ENCODE peak calls at places on chromosomes 4 and X, in six cellular contexts. V is H9, U is mesendoderm, P is mesenchymal stem cell, Z is H1, Y is IMR-90. Q is an unnamed sample.

GRCh38 chr4:65861993-65862392 is 191.7 kb upstream of the EPHA5 start:
- DNase-seq in P (no peak), Z (no peak), Y (no peak), U (no peak), V (no peak), Q (no peak)

GRCh38 chr4:15598644-15599043 is 56.5 kb downstream of the FBXL5 start:
- DNase-seq in U (no peak), Z (no peak), Y (peak), P (peak), V (no peak), Q (no peak)

GRCh38 chr4:136818811-136819210 is 713.5 kb downstream of the PCDH18 start:
- DNase-seq in Y (peak), P (peak), Z (no peak), V (no peak), U (no peak), Q (no peak)

GRCh38 chrX:46601283-46601682 is 27.7 kb downstream of the CHST7 start:
- DNase-seq in Y (peak), P (no peak), Z (no peak), V (no peak), U (no peak), Q (no peak)

GRCh38 chrX:39065051-39065871 is 264.0 kb downstream of the MID1IP1 start:
- DNase-seq in V (peak), P (no peak), Z (peak), Y (no peak), U (peak), Q (peak)

GRCh38 chr4:140372607-140373327 is 679 bp upstream of the SCOC start:
- DNase-seq in Y (peak), U (no peak), P (peak), V (no peak), Z (no peak), Q (no peak)

GRCh38 chr4:3532714-3533336 is 603 bp upstream of the LRPAP1 start:
- DNase-seq in Z (no peak), U (peak), Y (no peak), P (no peak), V (peak), Q (no peak)

GRCh38 chrX:113522814-113523213 is 682.2 kb upstream of the AMOT start:
- DNase-seq in U (no peak), V (no peak), Y (no peak), P (no peak), Z (no peak), Q (no peak)

GRCh38 chr4:40295572-40295971 is 39.6 kb upstream of the CHRNA9 start:
- DNase-seq in U (no peak), V (no peak), Y (no peak), P (no peak), Z (no peak), Q (no peak)

GRCh38 chr4:143341186-143341755 is 4.6 kb downstream of the GAB1 start:
- DNase-seq in P (no peak), V (no peak), Y (no peak), U (no peak), Z (no peak), Q (no peak)

GRCh38 chr4:102217775-102218174 is 127.5 kb downstream of the SLC39A8 start:
- DNase-seq in V (no peak), Z (no peak), U (no peak), Y (no peak), P (no peak), Q (no peak)

GRCh38 chr4:42008011-42008786 is 17.9 kb downstream of the SLC30A9 start:
- DNase-seq in V (no peak), Y (no peak), Z (no peak), P (no peak), U (no peak), Q (no peak)

GRCh38 chr4:123891901-123892300 is 495.3 kb downstream of the SPRY1 start:
- DNase-seq in Y (no peak), U (no peak), P (peak), Z (no peak), V (no peak), Q (no peak)

GRCh38 chrX:132093239-132093860 is 34.5 kb downstream of the FRMD7 start:
- DNase-seq in Y (no peak), Z (no peak), V (no peak), U (peak), P (no peak), Q (no peak)

GRCh38 chr4:167274346-167274745 is 40.1 kb upstream of the SPOCK3 start:
- DNase-seq in U (no peak), V (no peak), P (peak), Y (no peak), Z (no peak), Q (no peak)

GRCh38 chrX:139930923-139931645 is 1.8 kb downstream of the ATP11C start:
- DNase-seq in P (peak), U (peak), Y (no peak), V (no peak), Z (no peak), Q (no peak)

GRCh38 chr4:160887668-160888067 is 1276.1 kb downstream of the FSTL5 start:
- DNase-seq in Z (no peak), Y (no peak), P (no peak), V (no peak), U (no peak), Q (no peak)

GRCh38 chr4:83107636-83108035 is 6.9 kb downstream of the PLAC8 start:
- DNase-seq in Z (no peak), U (no peak), P (no peak), Y (no peak), V (no peak), Q (no peak)

GRCh38 chrX:154413142-154413541 is 1.8 kb downstream of the TAFAZZIN start:
- DNase-seq in Y (no peak), P (no peak), V (no peak), Z (no peak), U (no peak), Q (no peak)

GRCh38 chr4:38943355-38943754 is 75.7 kb downstream of the FAM114A1 start:
- DNase-seq in P (peak), Z (no peak), Y (peak), V (no peak), U (no peak), Q (no peak)

DNA sequence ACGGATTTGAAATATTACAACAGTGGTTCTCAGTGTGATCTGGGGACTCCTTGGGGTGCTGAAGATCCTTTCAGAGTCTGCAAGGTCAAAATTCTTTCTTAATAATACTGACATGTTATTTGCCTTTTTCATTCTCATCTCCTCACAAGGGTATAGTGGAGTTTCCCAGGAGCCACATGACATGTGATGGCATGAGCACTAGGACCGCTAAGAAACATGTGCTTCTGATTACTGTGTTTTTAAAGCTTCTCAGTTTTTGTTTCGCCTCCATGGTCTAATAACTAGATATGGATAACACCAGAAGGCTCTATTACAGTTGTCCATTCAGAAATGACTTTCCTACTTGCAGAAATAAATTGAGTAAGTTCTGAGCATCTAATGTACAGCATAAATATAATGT is 156.1 kb downstream of the RAB28 start:
- DNase-seq in Y (no peak), Z (no peak), V (no peak), U (no peak), P (no peak), Q (no peak)
- H2BK15ac ChIP-seq in Y (no peak), Z (no peak), V (no peak), U (no peak), P (no peak), Q (no peak)

GRCh38 chrX:135315864-135316263 is 6.6 kb downstream of the ETDC start:
- DNase-seq in Y (no peak), P (no peak), V (no peak), Z (no peak), U (no peak), Q (no peak)
- H2BK15ac ChIP-seq in Y (no peak), P (no peak), V (no peak), Z (no peak), U (no peak), Q (no peak)

GRCh38 chr4:81589191-81589720 is 117.5 kb upstream of the RASGEF1B start:
- DNase-seq in V (no peak), U (no peak), Y (no peak), Z (no peak), P (no peak), Q (no peak)
- H2BK15ac ChIP-seq in V (no peak), U (no peak), Y (no peak), Z (no peak), P (no peak), Q (no peak)

GRCh38 chr4:95068818-95069478 is 311.2 kb downstream of the BMPR1B start:
- DNase-seq in Y (no peak), Z (no peak), V (no peak), P (no peak), U (no peak), Q (no peak)
- H2BK15ac ChIP-seq in Y (no peak), Z (no peak), V (no peak), P (no peak), U (no peak), Q (no peak)

GRCh38 chr4:110477836-110478235 is 1.9 kb downstream of the ENPEP start:
- DNase-seq in U (no peak), P (no peak), V (no peak), Z (no peak), Y (no peak), Q (no peak)
- H2BK15ac ChIP-seq in U (no peak), P (no peak), V (no peak), Z (no peak), Y (no peak), Q (no peak)

DNA sequence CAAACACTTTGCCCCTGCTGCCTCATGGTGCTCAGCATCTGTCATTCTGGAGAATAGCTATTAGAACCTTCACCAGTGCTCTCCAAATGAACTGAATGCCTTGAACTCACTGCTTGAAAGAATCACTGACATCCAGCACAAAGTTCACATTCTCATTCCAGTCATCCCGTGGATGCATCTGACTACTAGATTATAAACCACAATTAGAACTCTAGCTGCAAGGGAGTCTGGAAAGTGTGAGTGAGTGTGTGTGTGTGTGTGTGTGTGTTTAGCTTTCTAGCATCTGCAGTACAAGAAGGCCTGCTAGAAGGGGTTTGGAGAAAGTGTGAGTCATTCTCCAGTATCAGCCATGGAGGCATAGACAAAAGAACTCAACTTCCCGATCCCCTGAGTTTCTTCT is 71.3 kb upstream of the DYNLT3 start:
- DNase-seq in V (no peak), U (no peak), P (no peak), Z (no peak), Y (no peak), Q (no peak)
- H2BK15ac ChIP-seq in V (no peak), U (no peak), P (no peak), Z (no peak), Y (no peak), Q (no peak)

GRCh38 chr4:152996672-152997071 is 60.5 kb downstream of the FHDC1 start:
- DNase-seq in P (no peak), V (no peak), Z (no peak), U (no peak), Y (no peak), Q (no peak)
- H2BK15ac ChIP-seq in P (no peak), V (no peak), Z (peak), U (no peak), Y (no peak), Q (no peak)

GRCh38 chr4:125169192-125169591 is 145.6 kb upstream of the FAT4 start:
- DNase-seq in U (no peak), Y (no peak), Z (no peak), P (no peak), V (no peak), Q (no peak)
- H2BK15ac ChIP-seq in U (no peak), Y (no peak), Z (no peak), P (no peak), V (no peak), Q (no peak)

GRCh38 chr4:24396988-24397387 is 187.4 kb downstream of the DHX15 start:
- DNase-seq in Y (no peak), U (no peak), P (no peak), Z (no peak), V (no peak), Q (no peak)
- H2BK15ac ChIP-seq in Y (no peak), U (no peak), P (no peak), Z (no peak), V (no peak), Q (no peak)

DNA sequence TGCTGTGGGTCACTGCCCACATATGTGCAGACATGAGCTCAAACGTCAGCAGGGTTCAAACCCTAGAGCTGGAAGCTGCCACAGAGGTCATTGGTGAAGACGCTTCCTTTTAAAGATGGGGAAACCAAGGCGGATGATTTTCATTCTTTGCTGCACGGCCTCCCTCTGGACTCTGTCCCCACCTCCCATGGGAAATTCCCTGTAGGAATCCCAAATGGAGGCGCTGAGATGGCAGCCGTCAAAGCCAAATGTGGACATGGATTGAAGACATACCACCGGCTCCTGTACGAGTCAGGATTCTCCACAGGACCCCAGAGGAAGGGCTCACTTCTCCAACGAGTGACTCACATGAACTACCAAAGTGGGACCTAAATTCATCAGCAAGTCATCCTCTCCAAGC is 286.4 kb downstream of the CRLF2 start:
- DNase-seq in U (no peak), P (no peak), Z (no peak), V (no peak), Y (no peak), Q (no peak)
- H2BK15ac ChIP-seq in U (no peak), P (no peak), Z (no peak), V (no peak), Y (no peak), Q (no peak)